ENCODE peak calls at places on chromosomes 5 and 9, in eight cellular contexts. E is keratinocyte; S is body of pancreas; J is CD8-positive, alpha-beta T cell; H is endothelial cell of umbilical vein; T is SK-N-SH; W is lung; Q is heart right ventricle. X is an unnamed sample.

GRCh38 chr5:81165493-81166119 is 67.5 kb upstream of the CKMT2 start:
- DNase-seq in H (peak; percentile 51), J (peak; percentile 62), S (peak; percentile 57), E (peak; percentile 41), T (peak; percentile 72), Q (peak; percentile 69), W (peak; percentile 59), X (peak; percentile 53)

GRCh38 chr9:9764821-9765220 is 848.0 kb downstream of the PTPRD start:
- DNase-seq in E (no peak), S (no peak), Q (no peak), W (no peak), T (peak; percentile 11), J (no peak), H (no peak), X (no peak)

GRCh38 chr5:16082982-16083381 is 96.6 kb downstream of the MARCHF11 start:
- DNase-seq in E (no peak), W (no peak), Q (no peak), T (no peak), J (no peak), H (no peak), S (no peak), X (no peak)

GRCh38 chr5:93058309-93058708 is 522.7 kb downstream of the NR2F1-AS1 start:
- DNase-seq in T (no peak), J (no peak), H (no peak), Q (no peak), S (no peak), E (no peak), W (no peak), X (peak; percentile 46)

GRCh38 chr9:13857521-13857920 is 456.4 kb downstream of the NFIB start:
- DNase-seq in W (no peak), S (no peak), Q (no peak), J (no peak), H (peak; percentile 24), T (no peak), E (no peak), X (peak; percentile 68)

GRCh38 chr5:52999357-52999949 is 10.3 kb downstream of the ITGA2 start:
- DNase-seq in Q (no peak), S (no peak), H (no peak), E (no peak), J (no peak), T (no peak), W (no peak), X (peak; percentile 37)

GRCh38 chr9:108476574-108476973 is 379.2 kb downstream of the ACTL7B start:
- DNase-seq in Q (no peak), J (no peak), T (no peak), E (no peak), W (no peak), S (no peak), H (no peak), X (no peak)

GRCh38 chr5:137344723-137345322 is 154.3 kb downstream of the SPOCK1 start:
- DNase-seq in E (no peak), J (no peak), W (no peak), T (peak; percentile 28), S (peak; percentile 68), H (peak; percentile 76), Q (peak; percentile 17), X (peak; percentile 39)

GRCh38 chr5:7548576-7548975 is 152.6 kb downstream of the ADCY2 start:
- DNase-seq in J (no peak), E (no peak), T (no peak), W (no peak), H (no peak), S (no peak), Q (no peak), X (no peak)

GRCh38 chr9:98087420-98088354 is 31.2 kb downstream of the NANS start:
- DNase-seq in H (peak; percentile 76), J (peak; percentile 35), E (peak; percentile 60), S (peak; percentile 14), T (no peak), Q (peak; percentile 22), W (peak; percentile 43), X (peak; percentile 12)

GRCh38 chr5:109328626-109329025 is 81.1 kb downstream of the PJA2 start:
- DNase-seq in T (no peak), E (no peak), Q (no peak), H (no peak), W (no peak), S (no peak), J (no peak), X (peak; percentile 6)

GRCh38 chr5:59020611-59021285 is 437.9 kb downstream of the RAB3C start:
- DNase-seq in W (no peak), Q (no peak), E (no peak), J (no peak), S (no peak), T (no peak), H (no peak), X (peak; percentile 79)

GRCh38 chr5:142313275-142313674 is 11.5 kb downstream of the SPRY4 start:
- DNase-seq in T (no peak), E (no peak), H (no peak), J (no peak), Q (no peak), W (no peak), S (no peak), X (no peak)

GRCh38 chr9:101212661-101213060 is 172.1 kb downstream of the BAAT start:
- DNase-seq in H (no peak), S (no peak), T (no peak), Q (no peak), W (no peak), J (no peak), E (no peak), X (no peak)

GRCh38 chr9:18492612-18493011 is 18.7 kb downstream of the ADAMTSL1 start:
- DNase-seq in T (no peak), E (no peak), J (no peak), Q (no peak), H (peak; percentile 52), W (no peak), S (no peak), X (no peak)

GRCh38 chr9:77663754-77664153 is 15.6 kb upstream of the GNA14 start:
- DNase-seq in E (no peak), T (peak; percentile 44), W (peak; percentile 40), J (no peak), Q (peak; percentile 31), H (peak; percentile 78), S (peak; percentile 67), X (peak; percentile 8)

GRCh38 chr5:109186759-109187158 is 223.0 kb downstream of the PJA2 start:
- DNase-seq in T (no peak), E (no peak), S (no peak), Q (no peak), W (no peak), J (no peak), H (no peak), X (no peak)

DNA sequence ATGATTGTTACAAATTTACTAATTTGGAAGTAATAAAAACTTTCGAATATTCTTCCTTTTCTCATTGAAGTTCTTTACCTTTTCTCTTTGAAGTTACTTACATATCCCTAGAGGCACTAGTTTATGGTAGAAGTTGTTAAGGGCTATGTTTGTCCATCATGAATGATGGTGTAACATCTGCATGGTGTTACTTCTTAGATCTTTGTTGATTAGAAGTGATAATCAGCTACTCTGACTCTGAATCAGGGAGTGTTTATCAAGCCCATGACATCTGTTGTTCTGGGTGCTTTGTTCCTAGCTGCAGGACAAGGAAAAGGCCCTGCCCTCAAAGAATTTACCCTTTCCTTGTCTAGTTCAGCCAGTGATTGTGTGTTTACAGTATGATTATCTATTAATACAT is 32.9 kb downstream of the MAP3K1 start:
- DNase-seq in T (peak; percentile 7), Q (no peak), H (peak; percentile 35), W (no peak), E (no peak), J (no peak), S (no peak), X (no peak)
- H3K4me1 ChIP-seq in T (peaks cover 36% of the 10 kb centered on the region), Q (peaks cover 89% of the 10 kb centered on the region), H (peaks cover 23% of the 10 kb centered on the region), W (peaks cover 9% of the 10 kb centered on the region), E (peaks cover 5% of the 10 kb centered on the region), J (peaks cover 61% of the 10 kb centered on the region), S (peaks cover 82% of the 10 kb centered on the region), X (peaks cover 4% of the 10 kb centered on the region)

GRCh38 chr5:65247594-65247993 is 234.1 kb downstream of the ADAMTS6 start:
- DNase-seq in W (no peak), E (no peak), T (no peak), S (no peak), J (no peak), Q (no peak), H (no peak), X (peak; percentile 1)
- H3K4me1 ChIP-seq in W (no peaks in the 10 kb centered on the region), E (peaks cover 5% of the 10 kb centered on the region), T (no peaks in the 10 kb centered on the region), S (no peaks in the 10 kb centered on the region), J (no peaks in the 10 kb centered on the region), Q (no peaks in the 10 kb centered on the region), H (peaks cover 10% of the 10 kb centered on the region), X (no peaks in the 10 kb centered on the region)

GRCh38 chr5:88388476-88389170 is 120.0 kb upstream of the TMEM161B start:
- DNase-seq in S (no peak), J (no peak), E (no peak), T (no peak), Q (no peak), H (no peak), W (no peak), X (no peak)

GRCh38 chr5:88389248-88390006 is 120.8 kb upstream of the TMEM161B start:
- DNase-seq in H (no peak), E (no peak), T (no peak), J (no peak), S (no peak), Q (no peak), W (no peak), X (no peak)

GRCh38 chr5:88390007-88390385 is 121.4 kb upstream of the TMEM161B start:
- DNase-seq in Q (no peak), T (no peak), H (no peak), S (no peak), W (no peak), J (no peak), E (no peak), X (no peak)

GRCh38 chr5:88393082-88393481 is 124.4 kb upstream of the TMEM161B start:
- DNase-seq in J (no peak), E (no peak), H (no peak), S (no peak), Q (no peak), W (no peak), T (no peak), X (no peak)

GRCh38 chr5:88391116-88391515 is 122.5 kb upstream of the TMEM161B start:
- DNase-seq in W (no peak), J (no peak), E (no peak), S (no peak), T (no peak), H (no peak), Q (no peak), X (no peak)
- H3K4me1 ChIP-seq in W (no peaks in the 10 kb centered on the region), J (no peaks in the 10 kb centered on the region), E (no peaks in the 10 kb centered on the region), S (no peaks in the 10 kb centered on the region), T (no peaks in the 10 kb centered on the region), H (no peaks in the 10 kb centered on the region), Q (no peaks in the 10 kb centered on the region), X (no peaks in the 10 kb centered on the region)

GRCh38 chr5:139638736-139639618 is 9.2 kb upstream of the CXXC5 start:
- DNase-seq in J (no peak), S (no peak), Q (no peak), E (no peak), H (no peak), T (peak; percentile 59), W (no peak), X (no peak)

GRCh38 chr5:139641116-139642080 is 6.8 kb upstream of the CXXC5 start:
- DNase-seq in W (no peak), J (no peak), Q (no peak), E (no peak), T (peak; percentile 18), H (no peak), S (peak; percentile 4), X (no peak)

GRCh38 chr5:139642213-139642612 is 5.9 kb upstream of the CXXC5 start:
- DNase-seq in T (peak; percentile 11), S (peak; percentile 2), E (no peak), J (no peak), H (no peak), W (no peak), Q (peak; percentile 2), X (no peak)

GRCh38 chr5:139639619-139640431 is 8.3 kb upstream of the CXXC5 start:
- DNase-seq in T (peak; percentile 47), J (no peak), E (no peak), W (no peak), H (no peak), S (peak; percentile 84), Q (no peak), X (peak; percentile 49)

GRCh38 chr5:139640432-139641115 is 7.6 kb upstream of the CXXC5 start:
- DNase-seq in J (no peak), H (no peak), T (peak; percentile 6), W (no peak), E (no peak), Q (no peak), S (peak; percentile 5), X (no peak)
- H3K4me1 ChIP-seq in J (peaks cover 36% of the 10 kb centered on the region), H (peaks cover 19% of the 10 kb centered on the region), T (peaks cover 63% of the 10 kb centered on the region), W (peaks cover 18% of the 10 kb centered on the region), E (peaks cover 21% of the 10 kb centered on the region), Q (peaks cover 49% of the 10 kb centered on the region), S (peaks cover 84% of the 10 kb centered on the region), X (peaks cover 24% of the 10 kb centered on the region)